ENCODE peak calls at places on chromosomes 1 and 21, in four cellular contexts. One of them, this sample, is unnamed.

GRCh38 chr1:29237906-29238600 is 1.7 kb downstream of the PTPRU start:
- DNase-seq in stomach: peak
- DNase-seq in K562: peak
- DNase-seq in sigmoid colon: peak
- DNase-seq in this sample: no peak

GRCh38 chr1:15022069-15022468 is 131.5 kb upstream of the TMEM51 start:
- DNase-seq in stomach: no peak
- DNase-seq in sigmoid colon: no peak
- DNase-seq in K562: no peak
- DNase-seq in this sample: no peak

GRCh38 chr1:96236156-96236739 is 485.3 kb upstream of the PTBP2 start:
- DNase-seq in sigmoid colon: no peak
- DNase-seq in stomach: peak
- DNase-seq in K562: peak
- DNase-seq in this sample: no peak

GRCh38 chr21:34592120-34592561 is 22.8 kb downstream of the RCAN1 start:
- DNase-seq in K562: peak
- DNase-seq in sigmoid colon: no peak
- DNase-seq in stomach: peak
- DNase-seq in this sample: no peak

GRCh38 chr1:200666309-200666708 is 3.4 kb downstream of the DDX59 start:
- DNase-seq in sigmoid colon: no peak
- DNase-seq in stomach: no peak
- DNase-seq in K562: no peak
- DNase-seq in this sample: no peak

GRCh38 chr1:155320661-155321576 is at the start of gene RUSC1:
- DNase-seq in sigmoid colon: peak
- DNase-seq in K562: peak
- DNase-seq in stomach: peak
- DNase-seq in this sample: peak

GRCh38 chr1:36134805-36135339 is 9.8 kb upstream of the COL8A2 start:
- DNase-seq in stomach: peak
- DNase-seq in sigmoid colon: no peak
- DNase-seq in K562: peak
- DNase-seq in this sample: no peak

GRCh38 chr1:8283058-8283884 is 34.6 kb upstream of the SLC45A1 start:
- DNase-seq in K562: no peak
- DNase-seq in sigmoid colon: peak
- DNase-seq in stomach: peak
- DNase-seq in this sample: no peak

GRCh38 chr1:102858695-102859094 is 249.6 kb downstream of the COL11A1 start:
- DNase-seq in sigmoid colon: no peak
- DNase-seq in K562: no peak
- DNase-seq in stomach: no peak
- DNase-seq in this sample: no peak

GRCh38 chr1:84141177-84142003 is 2.7 kb upstream of the PRKACB start:
- DNase-seq in K562: no peak
- DNase-seq in sigmoid colon: no peak
- DNase-seq in stomach: no peak
- DNase-seq in this sample: no peak

GRCh38 chr1:1397839-1398523 is 1.2 kb downstream of the CCNL2 start:
- DNase-seq in K562: peak
- DNase-seq in stomach: no peak
- DNase-seq in sigmoid colon: no peak
- DNase-seq in this sample: no peak

GRCh38 chr1:201218409-201218808 is 27.8 kb downstream of the IGFN1 start:
- DNase-seq in stomach: no peak
- DNase-seq in K562: no peak
- DNase-seq in sigmoid colon: no peak
- DNase-seq in this sample: no peak

GRCh38 chr1:172717722-172718455 is 59.0 kb downstream of the FASLG start:
- DNase-seq in stomach: no peak
- DNase-seq in K562: no peak
- DNase-seq in sigmoid colon: no peak
- DNase-seq in this sample: no peak

GRCh38 chr1:91604632-91605031 is 104.0 kb downstream of the CDC7 start:
- DNase-seq in sigmoid colon: peak
- DNase-seq in K562: no peak
- DNase-seq in stomach: no peak
- DNase-seq in this sample: no peak

GRCh38 chr1:191065346-191065745 is 587.7 kb upstream of the BRINP3 start:
- DNase-seq in K562: no peak
- DNase-seq in stomach: no peak
- DNase-seq in sigmoid colon: no peak
- DNase-seq in this sample: no peak

GRCh38 chr1:234564035-234565029 is 45.6 kb downstream of the IRF2BP2 start:
- DNase-seq in sigmoid colon: no peak
- DNase-seq in K562: no peak
- DNase-seq in stomach: no peak
- DNase-seq in this sample: no peak

GRCh38 chr1:224635356-224635755 is 19.2 kb downstream of the CNIH3 start:
- DNase-seq in sigmoid colon: no peak
- DNase-seq in K562: no peak
- DNase-seq in stomach: no peak
- DNase-seq in this sample: no peak

GRCh38 chr1:172322219-172323061 is 98.0 kb upstream of the C1orf105 start:
- DNase-seq in K562: no peak
- DNase-seq in stomach: no peak
- DNase-seq in sigmoid colon: peak
- DNase-seq in this sample: no peak

GRCh38 chr1:171718848-171719247 is 23.0 kb downstream of the VAMP4 start:
- DNase-seq in K562: no peak
- DNase-seq in stomach: no peak
- DNase-seq in sigmoid colon: no peak
- DNase-seq in this sample: no peak

GRCh38 chr1:214683596-214683995 is 80.6 kb downstream of the CENPF start:
- DNase-seq in sigmoid colon: no peak
- DNase-seq in stomach: no peak
- DNase-seq in K562: no peak
- DNase-seq in this sample: no peak

GRCh38 chr1:16155537-16156410 is at the start of gene EPHA2:
- DNase-seq in stomach: peak
- DNase-seq in sigmoid colon: peak
- DNase-seq in K562: no peak
- DNase-seq in this sample: peak

GRCh38 chr1:109821221-109821669 is 57.5 kb upstream of the EPS8L3 start:
- DNase-seq in K562: peak
- DNase-seq in stomach: no peak
- DNase-seq in sigmoid colon: peak
- DNase-seq in this sample: peak

GRCh38 chr1:58033311-58033710 is 513.2 kb downstream of the OMA1 start:
- DNase-seq in K562: no peak
- DNase-seq in stomach: no peak
- DNase-seq in sigmoid colon: no peak
- DNase-seq in this sample: no peak

GRCh38 chr1:16716691-16717173 is 23.6 kb upstream of the RNU1-4 start:
- DNase-seq in stomach: peak
- DNase-seq in sigmoid colon: peak
- DNase-seq in K562: peak
- DNase-seq in this sample: peak

GRCh38 chr1:1426496-1426960 is 5.5 kb upstream of the ANKRD65 start:
- DNase-seq in K562: no peak
- DNase-seq in stomach: no peak
- DNase-seq in sigmoid colon: no peak
- DNase-seq in this sample: peak

GRCh38 chr1:233015965-233016364 is 65.6 kb downstream of the NTPCR start:
- DNase-seq in stomach: no peak
- DNase-seq in K562: no peak
- DNase-seq in sigmoid colon: no peak
- DNase-seq in this sample: no peak

GRCh38 chr1:25880518-25880917 is 5.0 kb upstream of the PAQR7 start:
- DNase-seq in stomach: no peak
- DNase-seq in sigmoid colon: no peak
- DNase-seq in K562: no peak
- DNase-seq in this sample: peak

GRCh38 chr1:169460193-169460833 is 25.4 kb downstream of the SLC19A2 start:
- DNase-seq in sigmoid colon: no peak
- DNase-seq in K562: no peak
- DNase-seq in stomach: peak
- DNase-seq in this sample: no peak

DNA sequence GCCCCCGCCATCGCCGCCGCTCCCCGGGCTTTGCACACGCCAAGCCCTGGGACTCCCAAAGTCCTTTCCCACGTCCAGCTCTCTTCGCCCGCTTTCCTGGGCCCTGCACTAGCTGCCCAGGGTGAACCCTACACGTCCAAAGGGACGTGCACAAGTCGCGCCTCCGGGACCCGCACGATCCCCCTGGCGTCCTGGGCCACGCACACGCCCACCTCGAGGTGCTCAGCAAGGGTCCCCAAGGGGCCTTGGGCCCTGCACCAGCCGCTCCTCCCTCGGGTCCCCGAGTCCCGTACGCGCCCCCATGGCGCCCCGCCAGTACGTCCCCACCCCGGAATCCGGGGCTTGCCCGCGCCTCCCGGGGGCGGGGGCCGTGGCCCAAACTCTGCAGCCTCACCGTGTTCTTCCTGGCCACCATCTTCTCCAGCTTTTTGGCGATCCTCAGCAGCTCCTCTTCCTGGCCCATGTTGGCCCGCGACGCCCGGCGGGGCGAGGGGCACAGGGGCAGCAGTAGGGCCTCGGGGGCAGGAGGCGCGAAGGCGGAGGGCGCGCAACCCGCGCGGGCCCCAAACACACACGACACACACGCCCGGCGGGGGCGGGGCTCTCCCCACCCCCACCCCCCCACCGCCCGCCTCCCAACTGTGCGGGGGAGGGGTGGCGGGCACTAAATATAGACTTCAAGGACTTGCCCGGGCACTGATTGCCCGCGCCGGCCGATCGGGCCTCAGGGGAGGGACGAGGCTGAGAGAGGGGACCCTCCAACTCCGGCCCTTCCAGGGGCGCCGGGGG is at the start of gene TCEA3:
- DNase-seq in K562: no peak
- DNase-seq in sigmoid colon: peak
- DNase-seq in stomach: peak
- DNase-seq in this sample: no peak
- TF ChIP-seq POLR2A in K562: no peak
- TF ChIP-seq POLR2A in sigmoid colon: no peak
- TF ChIP-seq POLR2A in stomach: no peak
- TF ChIP-seq POLR2A in this sample: no peak

GRCh38 chr1:196309386-196309785 is 298.9 kb downstream of the KCNT2 start:
- DNase-seq in sigmoid colon: no peak
- DNase-seq in K562: no peak
- DNase-seq in stomach: no peak
- DNase-seq in this sample: no peak
- TF ChIP-seq POLR2A in sigmoid colon: no peak
- TF ChIP-seq POLR2A in K562: no peak
- TF ChIP-seq POLR2A in stomach: no peak
- TF ChIP-seq POLR2A in this sample: no peak

GRCh38 chr1:156664046-156664948 is 12.9 kb downstream of the NES start:
- DNase-seq in sigmoid colon: no peak
- DNase-seq in stomach: no peak
- DNase-seq in K562: no peak
- DNase-seq in this sample: no peak
- TF ChIP-seq POLR2A in sigmoid colon: no peak
- TF ChIP-seq POLR2A in stomach: no peak
- TF ChIP-seq POLR2A in K562: no peak
- TF ChIP-seq POLR2A in this sample: no peak

GRCh38 chr1:44672254-44672955 is 1.9 kb downstream of the TMEM53 start:
- DNase-seq in stomach: no peak
- DNase-seq in K562: no peak
- DNase-seq in sigmoid colon: no peak
- DNase-seq in this sample: peak
- TF ChIP-seq POLR2A in stomach: no peak
- TF ChIP-seq POLR2A in K562: no peak
- TF ChIP-seq POLR2A in sigmoid colon: no peak
- TF ChIP-seq POLR2A in this sample: no peak